ENCODE peak calls at places on chromosomes 7 and 10, in seven cellular contexts. D is T-cell; I is HFFc6; J is sigmoid colon; W is NCI-H774; S is activated naive CD4-positive, alpha-beta T cell treated with anti-CD3 and anti-CD28 coated beads for 36 hours; Z is NCI-H1105. E is an unnamed sample.

GRCh38 chr10:127040756-127041155 is 135.5 kb downstream of the DOCK1 start:
- DNase-seq in D (no peak), I (no peak), J (no peak), W (no peak), S (no peak), Z (no peak), E (no peak)

GRCh38 chr7:35349001-35349400 is 95.1 kb upstream of the TBX20 start:
- DNase-seq in D (no peak), I (no peak), J (no peak), W (no peak), S (no peak), Z (no peak), E (no peak)

GRCh38 chr7:91787923-91788322 is 92.6 kb downstream of the MTERF1 start:
- DNase-seq in D (no peak), I (no peak), J (no peak), W (no peak), S (no peak), Z (no peak), E (no peak)

GRCh38 chr7:144407266-144407931 is 3.9 kb upstream of the NOBOX start:
- DNase-seq in D (no peak), I (no peak), J (no peak), W (no peak), S (no peak), Z (peak; percentile 80), E (no peak)

GRCh38 chr7:99928994-99929729 is at the start of gene GJC3:
- DNase-seq in D (peak; percentile 25), I (peak; percentile 66), J (peak; percentile 71), W (peak; percentile 57), S (peak; percentile 72), Z (peak; percentile 46), E (peak; percentile 91)

GRCh38 chr7:101915000-101915399 is 97.6 kb downstream of the CUX1 start:
- DNase-seq in D (no peak), I (no peak), J (no peak), W (no peak), S (no peak), Z (no peak), E (no peak)

GRCh38 chr7:66739953-66740301 is 606 bp upstream of the RABGEF1 start:
- DNase-seq in D (no peak), I (no peak), J (no peak), W (no peak), S (no peak), Z (no peak), E (no peak)

GRCh38 chr10:649445-649797 is 40.0 kb downstream of the DIP2C start:
- DNase-seq in D (no peak), I (no peak), J (no peak), W (peak; percentile 28), S (no peak), Z (no peak), E (no peak)

E was measured in endodermal cell.